ENCODE peak calls at places on chromosomes 1 and 21, in four cellular contexts. H is activated naive CD4-positive, alpha-beta T cell treated with anti-CD3 and anti-CD28 coated beads for 36 hours; R is SJSA1; X is NCI-H1694 treated with DMSO at 0.1 percent for 48 hours. Q is an unnamed sample.

GRCh38 chr1:79259390-79260336 is 253.1 kb upstream of the ADGRL4 start:
- DNase-seq in H (no peak), R (no peak), X (no peak), Q (no peak)

GRCh38 chr1:22207605-22208264 is 64.8 kb upstream of the WNT4 start:
- DNase-seq in H (no peak), R (no peak), X (peak; percentile 69), Q (no peak)

GRCh38 chr1:179310721-179311120 is 17.1 kb downstream of the SOAT1 start:
- DNase-seq in R (no peak), H (no peak), X (no peak), Q (no peak)

GRCh38 chr1:205739348-205740160 is 10.4 kb downstream of the NUCKS1 start:
- DNase-seq in X (no peak), R (no peak), H (no peak), Q (no peak)

GRCh38 chr1:201013031-201013485 is 10.5 kb downstream of the KIF21B start:
- DNase-seq in R (no peak), H (no peak), X (no peak), Q (peak; percentile 80)

GRCh38 chr1:24901791-24902470 is 28.1 kb downstream of the RUNX3 start:
- DNase-seq in X (no peak), H (peak; percentile 13), R (peak; percentile 41), Q (no peak)

GRCh38 chr1:154953611-154954038 is 2.3 kb downstream of the PBXIP1 start:
- DNase-seq in X (no peak), H (no peak), R (no peak), Q (no peak)

GRCh38 chr1:79005945-79006344 is 585 bp downstream of the ADGRL4 start:
- DNase-seq in H (no peak), X (no peak), R (no peak), Q (no peak)

GRCh38 chr1:199545780-199546179 is 481.7 kb upstream of the NR5A2 start:
- DNase-seq in H (peak; percentile 9), X (no peak), R (no peak), Q (no peak)

GRCh38 chr1:12184008-12184681 is 17.4 kb downstream of the TNFRSF1B start:
- DNase-seq in H (no peak), R (peak; percentile 87), X (no peak), Q (peak; percentile 96)

GRCh38 chr1:229980009-229980408 is 87.0 kb upstream of the GALNT2 start:
- DNase-seq in H (no peak), R (no peak), X (no peak), Q (no peak)

GRCh38 chr1:28313710-28314510 is 14.9 kb upstream of the MED18 start:
- DNase-seq in H (no peak), X (no peak), R (peak; percentile 50), Q (peak; percentile 93)

GRCh38 chr21:45019076-45019886 is 55.1 kb upstream of the ADARB1 start:
- DNase-seq in R (no peak), H (no peak), X (no peak), Q (no peak)

GRCh38 chr1:190608282-190608681 is 130.6 kb upstream of the BRINP3 start:
- DNase-seq in H (no peak), R (no peak), X (no peak), Q (no peak)

GRCh38 chr1:62029704-62030103 is 164.9 kb upstream of the L1TD1 start:
- DNase-seq in X (no peak), R (no peak), H (no peak), Q (no peak)

GRCh38 chr1:89898695-89899470 is 78.1 kb downstream of the LRRC8D start:
- DNase-seq in H (no peak), X (no peak), R (no peak), Q (no peak)

GRCh38 chr1:23337869-23338268 is 6.2 kb downstream of the HNRNPR start:
- DNase-seq in R (no peak), H (no peak), X (no peak), Q (no peak)

GRCh38 chr1:22671999-22672398 is 19.0 kb downstream of the C1QB start:
- DNase-seq in R (no peak), H (no peak), X (no peak), Q (no peak)

GRCh38 chr1:44059956-44060355 is 28.7 kb upstream of the SLC6A9 start:
- DNase-seq in X (no peak), R (no peak), H (no peak), Q (no peak)

GRCh38 chr1:117795190-117795589 is 134.2 kb downstream of the GDAP2 start:
- DNase-seq in R (peak; percentile 83), X (no peak), H (no peak), Q (no peak)

GRCh38 chr1:202733251-202733650 is 23.0 kb upstream of the SYT2 start:
- DNase-seq in X (no peak), R (no peak), H (no peak), Q (no peak)

GRCh38 chr21:35426897-35427296 is 377.8 kb upstream of the RUNX1 start:
- DNase-seq in R (no peak), X (no peak), H (no peak), Q (no peak)

GRCh38 chr1:78511334-78511733 is 20.6 kb downstream of the PTGFR start:
- DNase-seq in X (no peak), H (no peak), R (no peak), Q (no peak)

GRCh38 chr1:202235856-202236837 is 42.5 kb downstream of the LGR6 start:
- DNase-seq in H (peak; percentile 86), X (peak; percentile 78), R (peak; percentile 98), Q (peak; percentile 52)

GRCh38 chr1:58902830-58903229 is 119.0 kb upstream of the JUN start:
- DNase-seq in R (no peak), H (no peak), X (no peak), Q (no peak)

GRCh38 chr21:38223893-38224540 is 32.8 kb upstream of the KCNJ15 start:
- DNase-seq in X (no peak), H (peak; percentile 52), R (no peak), Q (no peak)

GRCh38 chr1:115301438-115302020 is 36.5 kb downstream of the NGF start:
- DNase-seq in H (no peak), X (no peak), R (no peak), Q (no peak)

GRCh38 chr1:95829581-95829980 is 595.6 kb downstream of the RWDD3 start:
- DNase-seq in R (no peak), X (peak; percentile 92), H (no peak), Q (no peak)

GRCh38 chr1:212934050-212934449 is 16.3 kb upstream of the VASH2 start:
- DNase-seq in H (no peak), R (no peak), X (no peak), Q (no peak)

Q was measured in CD14-positive monocyte.